ENCODE peak calls at places on chromosomes 12 and 14, in seven cellular contexts. One of them, this sample, is unnamed.

GRCh38 chr12:29552324-29552927 is 54.9 kb upstream of the OVCH1 start:
- DNase-seq in stimulated activated naive CD4-positive, alpha-beta T cell: peak
- DNase-seq in CD4-positive, alpha-beta T cell: peak
- DNase-seq in CD8-positive, alpha-beta memory T cell: peak
- DNase-seq in iris pigment epithelial cell: peak
- DNase-seq in cardiac fibroblast: peak
- DNase-seq in frontal cortex: peak
- DNase-seq in this sample: peak

GRCh38 chr14:35050652-35051051 is 4.6 kb downstream of the FAM177A1 start:
- DNase-seq in CD8-positive, alpha-beta memory T cell: no peak
- DNase-seq in stimulated activated naive CD4-positive, alpha-beta T cell: no peak
- DNase-seq in cardiac fibroblast: peak
- DNase-seq in iris pigment epithelial cell: peak
- DNase-seq in frontal cortex: no peak
- DNase-seq in CD4-positive, alpha-beta T cell: no peak
- DNase-seq in this sample: peak

GRCh38 chr12:52600941-52601481 is at the start of gene KRT72:
- DNase-seq in cardiac fibroblast: no peak
- DNase-seq in stimulated activated naive CD4-positive, alpha-beta T cell: no peak
- DNase-seq in CD4-positive, alpha-beta T cell: no peak
- DNase-seq in CD8-positive, alpha-beta memory T cell: no peak
- DNase-seq in frontal cortex: no peak
- DNase-seq in iris pigment epithelial cell: no peak
- DNase-seq in this sample: no peak

GRCh38 chr14:89425931-89426330 is 8.9 kb upstream of the FOXN3 start:
- DNase-seq in cardiac fibroblast: peak
- DNase-seq in stimulated activated naive CD4-positive, alpha-beta T cell: no peak
- DNase-seq in frontal cortex: no peak
- DNase-seq in CD4-positive, alpha-beta T cell: no peak
- DNase-seq in iris pigment epithelial cell: peak
- DNase-seq in CD8-positive, alpha-beta memory T cell: no peak
- DNase-seq in this sample: peak

GRCh38 chr14:94936411-94936892 is 166.5 kb upstream of the GSC start:
- DNase-seq in CD4-positive, alpha-beta T cell: no peak
- DNase-seq in frontal cortex: peak
- DNase-seq in stimulated activated naive CD4-positive, alpha-beta T cell: no peak
- DNase-seq in iris pigment epithelial cell: peak
- DNase-seq in CD8-positive, alpha-beta memory T cell: no peak
- DNase-seq in cardiac fibroblast: peak
- DNase-seq in this sample: no peak

GRCh38 chr14:89419973-89420482 is 3.0 kb upstream of the FOXN3 start:
- DNase-seq in cardiac fibroblast: no peak
- DNase-seq in stimulated activated naive CD4-positive, alpha-beta T cell: no peak
- DNase-seq in frontal cortex: no peak
- DNase-seq in CD4-positive, alpha-beta T cell: no peak
- DNase-seq in iris pigment epithelial cell: no peak
- DNase-seq in CD8-positive, alpha-beta memory T cell: no peak
- DNase-seq in this sample: no peak

GRCh38 chr14:54136894-54137665 is 180.5 kb upstream of the BMP4 start:
- DNase-seq in frontal cortex: no peak
- DNase-seq in CD8-positive, alpha-beta memory T cell: no peak
- DNase-seq in cardiac fibroblast: no peak
- DNase-seq in iris pigment epithelial cell: no peak
- DNase-seq in stimulated activated naive CD4-positive, alpha-beta T cell: no peak
- DNase-seq in CD4-positive, alpha-beta T cell: no peak
- DNase-seq in this sample: no peak

GRCh38 chr12:75714462-75715322 is 203.3 kb upstream of the KRR1 start:
- DNase-seq in stimulated activated naive CD4-positive, alpha-beta T cell: no peak
- DNase-seq in CD8-positive, alpha-beta memory T cell: no peak
- DNase-seq in CD4-positive, alpha-beta T cell: no peak
- DNase-seq in frontal cortex: no peak
- DNase-seq in cardiac fibroblast: no peak
- DNase-seq in iris pigment epithelial cell: peak
- DNase-seq in this sample: peak

GRCh38 chr14:24574206-24574774 is 1.8 kb downstream of the CTSG start:
- DNase-seq in frontal cortex: no peak
- DNase-seq in CD4-positive, alpha-beta T cell: no peak
- DNase-seq in cardiac fibroblast: no peak
- DNase-seq in iris pigment epithelial cell: no peak
- DNase-seq in CD8-positive, alpha-beta memory T cell: no peak
- DNase-seq in stimulated activated naive CD4-positive, alpha-beta T cell: no peak
- DNase-seq in this sample: no peak

GRCh38 chr12:104201238-104202001 is 14.2 kb upstream of the TXNRD1 start:
- DNase-seq in iris pigment epithelial cell: peak
- DNase-seq in frontal cortex: peak
- DNase-seq in CD8-positive, alpha-beta memory T cell: peak
- DNase-seq in stimulated activated naive CD4-positive, alpha-beta T cell: peak
- DNase-seq in CD4-positive, alpha-beta T cell: peak
- DNase-seq in cardiac fibroblast: peak
- DNase-seq in this sample: peak

GRCh38 chr12:4584896-4585295 is 22.9 kb downstream of the DYRK4 start:
- DNase-seq in frontal cortex: no peak
- DNase-seq in CD4-positive, alpha-beta T cell: no peak
- DNase-seq in cardiac fibroblast: no peak
- DNase-seq in iris pigment epithelial cell: no peak
- DNase-seq in CD8-positive, alpha-beta memory T cell: no peak
- DNase-seq in stimulated activated naive CD4-positive, alpha-beta T cell: no peak
- DNase-seq in this sample: no peak

GRCh38 chr14:73463411-73463810 is 5.1 kb upstream of the NUMB start:
- DNase-seq in CD4-positive, alpha-beta T cell: no peak
- DNase-seq in cardiac fibroblast: peak
- DNase-seq in stimulated activated naive CD4-positive, alpha-beta T cell: no peak
- DNase-seq in iris pigment epithelial cell: peak
- DNase-seq in CD8-positive, alpha-beta memory T cell: no peak
- DNase-seq in frontal cortex: no peak
- DNase-seq in this sample: peak

GRCh38 chr14:50531595-50532501 is 521 bp downstream of the MAP4K5 start:
- DNase-seq in stimulated activated naive CD4-positive, alpha-beta T cell: no peak
- DNase-seq in frontal cortex: peak
- DNase-seq in CD8-positive, alpha-beta memory T cell: peak
- DNase-seq in CD4-positive, alpha-beta T cell: no peak
- DNase-seq in iris pigment epithelial cell: peak
- DNase-seq in cardiac fibroblast: peak
- DNase-seq in this sample: peak

GRCh38 chr14:102539544-102540309 is 30.2 kb upstream of the ANKRD9 start:
- DNase-seq in CD4-positive, alpha-beta T cell: no peak
- DNase-seq in cardiac fibroblast: peak
- DNase-seq in CD8-positive, alpha-beta memory T cell: no peak
- DNase-seq in frontal cortex: no peak
- DNase-seq in iris pigment epithelial cell: peak
- DNase-seq in stimulated activated naive CD4-positive, alpha-beta T cell: no peak
- DNase-seq in this sample: peak

GRCh38 chr12:109461049-109461845 is 15.9 kb downstream of the KCTD10 start:
- DNase-seq in stimulated activated naive CD4-positive, alpha-beta T cell: no peak
- DNase-seq in frontal cortex: peak
- DNase-seq in CD8-positive, alpha-beta memory T cell: no peak
- DNase-seq in CD4-positive, alpha-beta T cell: no peak
- DNase-seq in iris pigment epithelial cell: peak
- DNase-seq in cardiac fibroblast: peak
- DNase-seq in this sample: peak

GRCh38 chr12:52837781-52838736 is 3.9 kb upstream of the KRT79 start:
- DNase-seq in CD8-positive, alpha-beta memory T cell: no peak
- DNase-seq in stimulated activated naive CD4-positive, alpha-beta T cell: no peak
- DNase-seq in iris pigment epithelial cell: peak
- DNase-seq in CD4-positive, alpha-beta T cell: no peak
- DNase-seq in cardiac fibroblast: no peak
- DNase-seq in frontal cortex: no peak
- DNase-seq in this sample: peak

GRCh38 chr14:87491816-87492215 is 501.2 kb downstream of the GALC start:
- DNase-seq in CD4-positive, alpha-beta T cell: no peak
- DNase-seq in CD8-positive, alpha-beta memory T cell: no peak
- DNase-seq in frontal cortex: no peak
- DNase-seq in cardiac fibroblast: no peak
- DNase-seq in stimulated activated naive CD4-positive, alpha-beta T cell: no peak
- DNase-seq in iris pigment epithelial cell: no peak
- DNase-seq in this sample: no peak

GRCh38 chr12:115132145-115132544 is 448.2 kb upstream of the TBX3 start:
- DNase-seq in frontal cortex: no peak
- DNase-seq in stimulated activated naive CD4-positive, alpha-beta T cell: no peak
- DNase-seq in cardiac fibroblast: peak
- DNase-seq in CD8-positive, alpha-beta memory T cell: no peak
- DNase-seq in iris pigment epithelial cell: no peak
- DNase-seq in CD4-positive, alpha-beta T cell: no peak
- DNase-seq in this sample: no peak

GRCh38 chr12:55362675-55363074 is at the start of gene OR6C75:
- DNase-seq in cardiac fibroblast: no peak
- DNase-seq in iris pigment epithelial cell: no peak
- DNase-seq in CD8-positive, alpha-beta memory T cell: no peak
- DNase-seq in CD4-positive, alpha-beta T cell: no peak
- DNase-seq in frontal cortex: no peak
- DNase-seq in stimulated activated naive CD4-positive, alpha-beta T cell: no peak
- DNase-seq in this sample: no peak

GRCh38 chr14:55129428-55130193 is 559 bp downstream of the LGALS3 start:
- DNase-seq in iris pigment epithelial cell: peak
- DNase-seq in CD8-positive, alpha-beta memory T cell: peak
- DNase-seq in CD4-positive, alpha-beta T cell: peak
- DNase-seq in cardiac fibroblast: peak
- DNase-seq in frontal cortex: peak
- DNase-seq in stimulated activated naive CD4-positive, alpha-beta T cell: peak
- DNase-seq in this sample: peak

This sample was measured in brain microvascular endothelial cell.